ENCODE peak calls at places on chromosomes 2 and 18, in four cellular contexts. Q, F, B and D are unnamed samples.

GRCh38 chr2:231297108-231297908 is 98.2 kb upstream of the B3GNT7 start:
- DNase-seq in B (peak), Q (peak), F (no peak), D (peak)

GRCh38 chr2:30481323-30481800 is 34.3 kb downstream of the LCLAT1 start:
- DNase-seq in B (peak), Q (no peak), F (no peak), D (no peak)

GRCh38 chr2:234913208-234913626 is 38.6 kb upstream of the SH3BP4 start:
- DNase-seq in Q (no peak), F (peak), B (no peak), D (no peak)

GRCh38 chr2:64001382-64002101 is 17.7 kb downstream of the VPS54 start:
- DNase-seq in B (no peak), Q (no peak), F (no peak), D (no peak)

GRCh38 chr2:63735931-63736820 is 105.5 kb upstream of the UGP2 start:
- DNase-seq in B (no peak), Q (peak), F (peak), D (no peak)

GRCh38 chr2:1976112-1976511 is 231.8 kb upstream of the PXDN start:
- DNase-seq in Q (no peak), B (no peak), F (no peak), D (no peak)

GRCh38 chr2:9712263-9712662 is 81.5 kb upstream of the YWHAQ start:
- DNase-seq in F (no peak), Q (no peak), B (no peak), D (no peak)

GRCh38 chr18:36532394-36532793 is 234.9 kb downstream of the FHOD3 start:
- DNase-seq in F (no peak), B (no peak), Q (peak), D (peak)

GRCh38 chr2:218229239-218229638 is 12.2 kb downstream of the ARPC2 start:
- DNase-seq in B (no peak), F (peak), Q (peak), D (peak)

GRCh38 chr2:112173646-112174319 is 35.6 kb downstream of the FBLN7 start:
- DNase-seq in Q (no peak), F (no peak), B (no peak), D (no peak)

GRCh38 chr2:153100139-153100538 is 378.4 kb downstream of the RPRM start:
- DNase-seq in Q (no peak), B (no peak), F (no peak), D (no peak)

GRCh38 chr2:216651370-216651881 is 18.2 kb downstream of the IGFBP2 start:
- DNase-seq in F (no peak), Q (peak), B (no peak), D (peak)

GRCh38 chr2:216654528-216655052 is 21.4 kb downstream of the IGFBP2 start:
- DNase-seq in B (no peak), Q (no peak), F (no peak), D (no peak)

GRCh38 chr2:216652566-216652965 is 19.3 kb downstream of the IGFBP2 start:
- DNase-seq in F (no peak), B (no peak), Q (peak), D (no peak)

GRCh38 chr2:216653931-216654365 is 20.7 kb downstream of the IGFBP2 start:
- DNase-seq in Q (no peak), B (no peak), F (no peak), D (no peak)

DNA sequence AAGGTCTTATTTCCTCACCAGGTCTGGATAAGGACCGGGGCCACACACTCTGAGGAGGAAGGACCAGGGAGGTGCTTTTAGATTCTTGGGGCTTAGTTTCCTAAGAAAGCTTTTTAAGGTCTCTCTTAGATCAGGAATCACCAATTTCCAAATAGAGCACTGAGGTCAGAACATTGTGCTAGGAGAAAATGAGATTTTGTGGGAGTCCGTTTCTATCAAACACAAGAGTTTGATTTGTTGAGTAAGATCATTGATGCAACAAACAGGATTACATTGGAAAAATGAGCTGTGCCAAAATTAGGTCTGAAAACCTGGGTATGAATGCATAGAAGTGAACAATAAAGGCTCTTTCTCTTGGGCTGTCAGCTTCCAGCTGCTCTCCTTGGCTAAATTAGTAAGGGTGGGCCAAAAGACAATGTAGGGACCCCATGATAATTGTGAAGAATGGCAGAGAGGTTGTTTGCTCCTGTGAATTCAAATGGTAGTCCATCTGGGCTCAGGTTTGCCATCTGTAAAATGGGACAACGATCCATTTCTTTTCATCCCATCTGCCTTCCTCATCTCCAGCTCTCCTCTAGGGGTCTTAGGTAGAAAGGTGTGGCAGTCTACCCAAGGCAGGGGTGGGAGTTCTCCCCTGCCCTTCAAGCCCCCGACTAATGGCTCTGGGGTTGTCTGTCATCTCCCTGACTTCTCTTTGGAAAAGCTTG is 20.0 kb downstream of the IGFBP2 start:
- DNase-seq in B (no peak), F (no peak), Q (no peak), D (no peak)
- TF ChIP-seq CTCF in B (no peak), F (no peak), Q (no peak), D (no peak)

GRCh38 chr2:191299866-191300265 is 54.7 kb downstream of the MYO1B start:
- DNase-seq in B (no peak), F (no peak), Q (no peak), D (no peak)

GRCh38 chr2:191296083-191297006 is 51.1 kb downstream of the MYO1B start:
- DNase-seq in F (peak), B (no peak), Q (no peak), D (no peak)

GRCh38 chr2:191298306-191298705 is 53.1 kb downstream of the MYO1B start:
- DNase-seq in B (no peak), Q (no peak), F (no peak), D (no peak)

GRCh38 chr2:191297031-191297430 is 51.8 kb downstream of the MYO1B start:
- DNase-seq in B (no peak), Q (no peak), F (no peak), D (no peak)

DNA sequence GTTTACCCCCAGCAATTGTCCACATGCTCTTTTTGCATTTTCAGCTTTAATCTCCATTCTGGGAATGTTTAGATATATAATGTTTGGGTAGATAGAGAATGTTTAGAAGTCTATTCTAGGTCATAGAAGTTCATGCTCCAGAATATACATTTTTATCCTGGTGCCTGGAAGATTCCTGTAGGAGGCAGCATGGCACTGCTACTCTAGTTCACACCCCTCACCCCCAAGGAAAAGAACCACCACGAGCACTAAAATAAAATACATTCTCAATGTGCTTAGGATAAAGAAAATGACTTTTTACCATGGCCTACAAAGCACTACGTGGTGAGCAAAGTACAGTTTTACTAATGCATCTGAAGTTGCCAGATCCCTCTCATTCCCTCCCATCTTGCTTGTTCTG is 53.8 kb downstream of the MYO1B start:
- DNase-seq in F (no peak), Q (no peak), B (no peak), D (no peak)
- TF ChIP-seq CTCF in F (peak), Q (peak), B (no peak), D (peak)

GRCh38 chr2:96868555-96869280 is 1.2 kb downstream of the SEMA4C start:
- DNase-seq in F (peak), B (peak), Q (peak), D (peak)
- TF ChIP-seq CTCF in F (peak), B (peak), Q (peak), D (peak)

GRCh38 chr2:104318001-104318555 is 535.8 kb upstream of the POU3F3 start:
- DNase-seq in Q (no peak), F (no peak), B (no peak), D (no peak)

DNA sequence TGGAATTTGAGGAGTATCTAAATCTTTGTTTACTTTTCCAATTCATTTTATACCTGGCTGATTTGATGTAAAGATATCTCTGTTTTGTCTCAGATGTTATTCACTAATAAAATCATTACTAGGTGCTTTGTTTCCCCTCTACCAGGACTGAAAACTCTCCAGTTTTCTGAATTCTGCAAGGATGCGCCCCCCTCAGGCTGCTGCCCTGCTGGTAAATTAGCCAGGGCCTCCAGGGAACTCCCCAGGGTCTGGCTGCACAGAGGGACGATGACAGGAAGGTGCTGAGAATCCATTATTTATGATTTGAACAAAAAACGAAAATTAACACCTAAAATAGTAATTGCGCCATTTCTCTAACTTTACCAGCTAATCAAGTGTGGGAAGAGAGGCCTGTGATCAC is 541.2 kb upstream of the POU3F3 start:
- DNase-seq in Q (no peak), F (no peak), B (no peak), D (no peak)
- TF ChIP-seq CTCF in Q (no peak), F (no peak), B (no peak), D (no peak)

GRCh38 chr2:70499253-70499652 is 54.4 kb downstream of the TGFA start:
- DNase-seq in F (no peak), Q (no peak), B (no peak), D (no peak)

GRCh38 chr2:70498528-70498927 is 55.1 kb downstream of the TGFA start:
- DNase-seq in F (no peak), Q (no peak), B (no peak), D (no peak)

GRCh38 chr2:70496819-70497218 is 56.8 kb downstream of the TGFA start:
- DNase-seq in Q (no peak), F (no peak), B (no peak), D (peak)

GRCh38 chr2:70501215-70501614 is 52.4 kb downstream of the TGFA start:
- DNase-seq in F (no peak), B (no peak), Q (no peak), D (no peak)

GRCh38 chr2:70498054-70498453 is 55.6 kb downstream of the TGFA start:
- DNase-seq in B (no peak), Q (no peak), F (no peak), D (peak)
- TF ChIP-seq CTCF in B (no peak), Q (peak), F (no peak), D (peak)

DNA sequence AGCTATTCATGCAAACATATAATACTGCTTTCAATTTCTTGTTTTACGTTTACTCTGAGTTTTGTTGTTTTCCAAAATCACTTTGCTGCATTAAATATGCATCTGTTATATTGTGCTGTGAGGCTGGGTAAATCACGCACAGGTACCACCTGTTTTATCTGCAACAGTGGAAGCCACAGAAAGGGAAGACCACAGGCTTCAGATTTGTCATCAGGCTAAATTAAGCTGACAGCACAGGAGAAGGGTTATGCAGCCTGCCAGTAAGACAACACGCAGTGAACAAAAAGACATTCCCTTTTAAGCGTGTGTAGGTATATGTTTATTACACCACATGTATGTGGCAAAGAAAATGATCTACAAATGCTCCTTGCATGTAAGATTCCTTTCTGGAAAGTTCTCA is 38.2 kb downstream of the ZNF516 start:
- DNase-seq in F (no peak), Q (no peak), B (no peak), D (no peak)
- TF ChIP-seq CTCF in F (no peak), Q (no peak), B (no peak), D (no peak)

GRCh38 chr18:22680968-22681367 is 252.2 kb upstream of the RBBP8 start:
- DNase-seq in F (no peak), B (no peak), Q (no peak), D (no peak)

GRCh38 chr18:22683786-22684185 is 249.3 kb upstream of the RBBP8 start:
- DNase-seq in B (no peak), Q (no peak), F (no peak), D (no peak)

GRCh38 chr18:22683196-22683676 is 249.9 kb upstream of the RBBP8 start:
- DNase-seq in B (peak), F (peak), Q (peak), D (peak)

GRCh38 chr18:22682720-22683119 is 250.4 kb upstream of the RBBP8 start:
- DNase-seq in Q (no peak), F (no peak), B (no peak), D (no peak)

GRCh38 chr18:22681912-22682311 is 251.2 kb upstream of the RBBP8 start:
- DNase-seq in Q (no peak), F (no peak), B (no peak), D (no peak)
- TF ChIP-seq CTCF in Q (no peak), F (no peak), B (no peak), D (no peak)

GRCh38 chr2:190626656-190627055 is 22.2 kb upstream of the NAB1 start:
- DNase-seq in F (no peak), B (no peak), Q (no peak), D (no peak)
- TF ChIP-seq CTCF in F (no peak), B (no peak), Q (no peak), D (no peak)

GRCh38 chr2:38487852-38488251 is 110.8 kb upstream of the ATL2 start:
- DNase-seq in Q (no peak), F (no peak), B (no peak), D (no peak)
- TF ChIP-seq CTCF in Q (no peak), F (no peak), B (no peak), D (no peak)

DNA sequence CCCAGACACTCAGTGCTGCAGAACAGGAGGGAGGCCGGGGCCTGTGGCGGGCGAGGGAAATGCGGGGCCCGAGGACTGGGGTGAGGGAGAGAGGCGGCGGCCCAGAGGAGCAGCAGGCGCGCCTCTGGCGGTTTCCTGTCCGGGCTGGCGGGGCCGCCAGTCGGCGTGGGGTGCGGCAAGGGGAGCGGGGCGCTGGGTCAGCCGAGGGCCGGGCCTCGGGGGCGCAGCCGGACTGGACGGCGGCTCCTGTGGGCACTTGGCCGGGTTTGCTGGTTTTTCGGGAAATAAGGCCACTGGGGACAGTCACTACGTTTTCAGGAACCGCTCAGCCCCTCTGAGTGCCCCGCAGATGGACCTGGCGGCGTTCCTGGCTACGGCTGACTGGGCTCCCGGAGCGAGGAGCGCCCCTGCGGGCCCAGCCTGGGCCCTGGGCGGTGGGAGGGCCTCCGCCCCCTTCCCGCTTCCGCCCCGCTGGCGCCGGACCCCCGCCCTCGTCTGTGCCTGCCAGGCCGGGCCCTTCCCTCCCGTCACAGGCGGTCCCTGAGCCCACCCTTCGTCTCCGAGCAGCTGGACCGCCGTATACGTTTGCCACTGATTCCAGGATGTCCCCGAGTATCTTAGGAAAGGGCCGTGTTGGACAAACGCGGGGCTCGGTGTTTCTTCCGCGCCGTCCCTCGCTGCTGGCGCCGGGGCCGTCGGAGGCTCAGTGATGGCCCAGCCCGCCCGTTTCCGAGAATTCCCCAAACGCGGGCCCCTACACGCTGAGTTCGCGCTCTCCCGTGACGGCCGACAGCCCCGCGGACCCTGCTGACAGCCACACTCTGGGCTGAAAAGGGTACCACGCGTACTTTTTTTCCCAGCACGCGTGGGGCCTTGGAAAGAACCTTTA is 84.6 kb downstream of the FAM210A start:
- DNase-seq in Q (no peak), F (no peak), B (peak), D (no peak)
- TF ChIP-seq CTCF in Q (no peak), F (no peak), B (no peak), D (no peak)